ENCODE peak calls at places on chromosomes 6 and 20, in five cellular contexts. P is K562, I is HepG2, H is SK-N-SH, Z is GM12878. S is an unnamed sample.

GRCh38 chr20:25015986-25016385 is 23.4 kb upstream of the APMAP start:
- DNase-seq in Z (no peak), H (no peak), I (no peak), P (no peak), S (no peak)

GRCh38 chr6:46473866-46474265 is 17.4 kb downstream of the RCAN2 start:
- DNase-seq in Z (no peak), I (no peak), H (no peak), P (no peak), S (no peak)

GRCh38 chr6:157608221-157609075 is 214.6 kb upstream of the SNX9 start:
- DNase-seq in I (no peak), Z (no peak), P (no peak), H (no peak), S (no peak)

GRCh38 chr20:13788167-13788834 is 3.5 kb downstream of the NDUFAF5 start:
- DNase-seq in P (peak), I (peak), Z (peak), H (peak), S (peak)

GRCh38 chr6:17349437-17349836 is 44.0 kb upstream of the CAP2 start:
- DNase-seq in P (no peak), I (peak), Z (no peak), H (no peak), S (peak)

GRCh38 chr6:124670801-124671200 is 291.4 kb upstream of the RNF217 start:
- DNase-seq in P (no peak), Z (no peak), H (no peak), I (no peak), S (no peak)

GRCh38 chr6:18707714-18708439 is 320.7 kb downstream of the RNF144B start:
- DNase-seq in H (no peak), I (no peak), P (no peak), Z (no peak), S (no peak)

GRCh38 chr6:27584326-27584725 is 111.4 kb upstream of the ZNF184 start:
- DNase-seq in Z (no peak), I (no peak), H (no peak), P (no peak), S (no peak)

GRCh38 chr6:11011787-11012234 is 32.3 kb downstream of the ELOVL2 start:
- DNase-seq in Z (no peak), I (peak), P (no peak), H (no peak), S (peak)

GRCh38 chr6:70563540-70563939 is 3.2 kb upstream of the SDHAF4 start:
- DNase-seq in I (no peak), P (no peak), Z (no peak), H (no peak), S (no peak)

GRCh38 chr6:148251891-148252290 is 90.7 kb upstream of the SASH1 start:
- DNase-seq in I (no peak), H (no peak), Z (no peak), P (no peak), S (no peak)

GRCh38 chr6:39824030-39824926 is 32.1 kb downstream of the DAAM2 start:
- DNase-seq in H (peak), I (no peak), Z (no peak), P (no peak), S (no peak)
- TF ChIP-seq SMC3 in H (no peak), I (no peak), Z (no peak), P (no peak), S (no peak)

GRCh38 chr6:37691904-37692806 is 5.5 kb downstream of the MDGA1 start:
- DNase-seq in P (peak), Z (no peak), I (peak), H (peak), S (peak)
- TF ChIP-seq MAX in P (peak), Z (no peak), I (peak), H (no peak), S (no peak)

GRCh38 chr6:22008248-22008836 is 288.5 kb downstream of the PRL start:
- DNase-seq in I (no peak), Z (no peak), P (no peak), H (no peak), S (no peak)
- TF ChIP-seq SMC3 in I (no peak), Z (no peak), P (no peak), H (no peak), S (no peak)

DNA sequence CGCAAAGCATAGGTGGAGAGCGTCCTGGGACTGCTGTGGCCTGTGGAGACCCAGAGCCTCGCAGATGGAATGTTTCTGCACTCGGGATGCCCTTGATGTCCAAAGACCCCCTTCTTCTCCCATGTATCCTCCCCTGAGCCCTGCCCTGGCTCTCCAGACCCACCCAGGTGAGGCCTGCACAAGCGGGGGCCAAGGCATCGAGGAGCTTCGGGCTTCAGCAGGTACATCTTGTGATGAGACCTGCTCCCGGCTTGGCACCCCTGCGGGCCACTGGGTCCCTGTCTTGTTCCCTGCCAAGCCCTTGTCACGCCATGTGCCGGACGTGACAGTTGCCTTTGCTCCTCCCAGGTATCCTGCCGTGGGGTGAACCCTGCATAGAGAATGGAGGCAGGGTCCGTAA is 85.2 kb downstream of the RAMACL start:
- DNase-seq in H (no peak), P (no peak), I (no peak), Z (no peak), S (no peak)
- TF ChIP-seq MAX in H (no peak), P (no peak), I (no peak), Z (no peak), S (no peak)

GRCh38 chr20:61835301-61835700 is 230.4 kb downstream of the TAF4 start:
- DNase-seq in P (no peak), Z (no peak), I (no peak), H (no peak), S (no peak)
- TF ChIP-seq SMC3 in P (no peak), Z (no peak), I (no peak), H (no peak), S (no peak)

DNA sequence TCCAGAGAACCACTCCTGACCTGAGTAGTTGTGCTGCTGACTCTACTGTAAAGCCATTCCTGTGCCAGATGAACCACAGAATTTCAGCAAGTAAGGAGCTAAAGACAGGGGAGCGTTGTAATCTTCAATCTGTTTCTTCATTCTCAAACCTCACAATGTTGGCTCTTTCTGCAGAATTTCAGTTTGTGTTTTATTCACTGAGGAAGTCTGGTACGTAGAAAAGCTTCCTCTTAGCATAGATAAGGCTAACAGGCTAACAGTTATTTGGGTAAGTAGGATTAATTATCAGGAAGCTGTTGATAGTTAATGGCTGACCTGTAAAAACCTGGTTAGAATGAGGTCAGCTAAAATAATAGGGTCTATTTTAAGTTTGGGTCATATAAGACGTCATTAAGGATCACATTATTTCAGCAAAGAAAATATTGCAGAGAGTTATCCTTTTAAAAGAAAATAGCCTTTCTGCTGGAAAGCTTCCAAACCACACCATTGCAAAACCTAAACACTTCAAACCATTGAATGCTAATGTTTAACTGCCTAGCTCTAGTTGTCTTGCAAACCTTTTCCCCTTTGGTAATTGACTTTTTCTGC is 14.1 kb upstream of the TENT5A start:
- DNase-seq in I (peak), H (no peak), P (no peak), Z (no peak), S (no peak)
- TF ChIP-seq MAX in I (no peak), H (no peak), P (no peak), Z (no peak), S (no peak)

GRCh38 chr6:1720620-1721322 is 111.1 kb downstream of the FOXC1 start:
- DNase-seq in P (no peak), Z (no peak), H (peak), I (no peak), S (no peak)

GRCh38 chr6:1724124-1724523 is 114.4 kb downstream of the FOXC1 start:
- DNase-seq in I (no peak), Z (no peak), P (no peak), H (no peak), S (no peak)

GRCh38 chr6:1722801-1723200 is 113.1 kb downstream of the FOXC1 start:
- DNase-seq in Z (no peak), I (no peak), P (no peak), H (no peak), S (no peak)

GRCh38 chr6:1726341-1726763 is 116.6 kb downstream of the FOXC1 start:
- DNase-seq in I (no peak), Z (no peak), H (no peak), P (no peak), S (no peak)

DNA sequence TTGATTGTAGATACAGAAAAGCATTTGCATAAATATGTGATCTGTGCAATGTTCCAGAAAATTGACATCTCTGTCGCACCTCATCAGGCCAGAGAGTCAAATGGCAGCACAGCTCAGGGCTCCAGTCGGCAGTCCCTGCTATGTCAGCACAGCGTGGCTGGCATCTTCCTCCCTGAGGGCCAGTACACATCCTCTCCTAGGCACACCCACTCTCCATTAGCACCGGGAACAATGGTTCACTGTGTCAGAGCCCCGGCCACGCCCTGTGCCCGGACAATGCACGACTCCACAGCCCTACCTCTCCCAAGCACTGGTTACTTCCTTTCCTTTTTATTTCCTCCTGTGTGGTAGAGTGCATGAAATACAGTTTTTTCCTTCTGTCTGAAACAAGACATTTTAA is 114.9 kb downstream of the FOXC1 start:
- DNase-seq in P (no peak), I (no peak), Z (no peak), H (no peak), S (peak)
- TF ChIP-seq SMC3 in P (no peak), I (no peak), Z (no peak), H (no peak), S (no peak)

S was measured in A549.